ENCODE peak calls at places on chromosomes 12 and 14, in seven cellular contexts. X is astrocyte of the spinal cord; F is AG04450; Y is HEK293T; W is suprapubic skin; N is epithelial cell of esophagus; S is activated effector memory CD4-positive, alpha-beta T cell treated with anti-CD3 and anti-CD28 coated beads, Interleukin-2, amount 50 U/mL, for 16 hours. Z is an unnamed sample.

GRCh38 chr12:106581543-106582263 is 1.1 kb upstream of the RFX4 start:
- DNase-seq in N (no peak), W (no peak), F (no peak), Y (no peak), S (no peak), X (no peak), Z (no peak)

GRCh38 chr12:121423682-121424631 is 24.0 kb downstream of the RNF34 start:
- DNase-seq in N (no peak), F (no peak), W (no peak), S (no peak), Y (no peak), X (no peak), Z (no peak)

GRCh38 chr12:85260904-85261303 is 19.1 kb upstream of the ALX1 start:
- DNase-seq in S (no peak), X (no peak), N (peak; percentile 20), Y (no peak), F (no peak), W (no peak), Z (no peak)

GRCh38 chr12:122322501-122322900 is 56.2 kb upstream of the VPS33A start:
- DNase-seq in W (no peak), X (peak; percentile 19), Y (no peak), S (no peak), N (peak; percentile 46), F (no peak), Z (no peak)

GRCh38 chr12:176321-177181 is 37.4 kb downstream of the SLC6A12 start:
- DNase-seq in Y (no peak), N (no peak), S (no peak), F (peak; percentile 16), W (no peak), X (no peak), Z (no peak)

GRCh38 chr14:105577339-105577861 is 51.0 kb downstream of the TMEM121 start:
- DNase-seq in W (no peak), N (no peak), F (no peak), S (peak; percentile 34), Y (no peak), X (no peak), Z (no peak)

GRCh38 chr12:113852695-113853490 is 113.2 kb downstream of the RBM19 start:
- DNase-seq in X (no peak), W (no peak), F (no peak), S (no peak), Y (no peak), N (no peak), Z (no peak)

GRCh38 chr12:67326637-67327036 is 57.5 kb downstream of the CAND1 start:
- DNase-seq in F (no peak), N (no peak), W (no peak), X (no peak), S (no peak), Y (no peak), Z (no peak)

GRCh38 chr14:100246136-100246535 is 7.2 kb downstream of the YY1 start:
- DNase-seq in X (no peak), Y (no peak), F (no peak), S (no peak), W (no peak), N (no peak), Z (no peak)

GRCh38 chr12:101050631-101051030 is 159.4 kb downstream of the SLC5A8 start:
- DNase-seq in N (no peak), W (no peak), S (no peak), Y (no peak), F (no peak), X (peak; percentile 24), Z (no peak)

GRCh38 chr14:67228325-67228984 is 12.8 kb upstream of the PALS1 start:
- DNase-seq in X (peak; percentile 26), Y (no peak), W (no peak), F (no peak), N (peak; percentile 37), S (no peak), Z (no peak)

GRCh38 chr12:132641811-132642650 is 23.5 kb downstream of the P2RX2 start:
- DNase-seq in X (no peak), N (no peak), S (no peak), W (no peak), Y (no peak), F (no peak), Z (no peak)

GRCh38 chr14:41498959-41499358 is 107.7 kb upstream of the LRFN5 start:
- DNase-seq in N (peak; percentile 81), X (no peak), F (no peak), W (no peak), S (no peak), Y (no peak), Z (no peak)

GRCh38 chr14:99821519-99822165 is 28.4 kb downstream of the EML1 start:
- DNase-seq in Y (peak; percentile 39), F (peak; percentile 55), X (peak; percentile 84), N (no peak), S (no peak), W (no peak), Z (no peak)

GRCh38 chr14:81826080-81826479 is 292.4 kb upstream of the SEL1L start:
- DNase-seq in N (no peak), W (no peak), F (no peak), S (no peak), X (no peak), Y (no peak), Z (no peak)

GRCh38 chr14:21041676-21042433 is at the start of gene RNASE7:
- DNase-seq in W (no peak), F (no peak), Y (no peak), X (no peak), S (no peak), N (peak; percentile 98), Z (no peak)

GRCh38 chr12:38934696-38935095 is 29.3 kb upstream of the CPNE8 start:
- DNase-seq in Y (no peak), X (peak; percentile 6), F (no peak), N (peak; percentile 19), S (no peak), W (no peak), Z (no peak)

GRCh38 chr12:119721306-119721705 is 53.4 kb downstream of the PRKAB1 start:
- DNase-seq in S (no peak), X (no peak), Y (no peak), N (no peak), W (no peak), F (no peak), Z (no peak)

GRCh38 chr14:67762051-67762450 is 54.3 kb downstream of the ZFYVE26 start:
- DNase-seq in Y (no peak), S (no peak), X (no peak), F (no peak), N (no peak), W (no peak), Z (no peak)

GRCh38 chr12:20601668-20602280 is 93.4 kb upstream of the SLCO1C1 start:
- DNase-seq in S (no peak), X (peak; percentile 76), N (peak; percentile 32), Y (peak; percentile 10), W (no peak), F (no peak), Z (peak; percentile 40)

GRCh38 chr14:103522028-103522581 is 525 bp downstream of the CKB start:
- DNase-seq in F (no peak), N (no peak), S (no peak), Y (no peak), X (no peak), W (peak; percentile 76), Z (no peak)

GRCh38 chr14:99183311-99183710 is 88.7 kb downstream of the BCL11B start:
- DNase-seq in F (no peak), X (no peak), N (no peak), Y (no peak), S (peak; percentile 58), W (no peak), Z (no peak)

GRCh38 chr14:92726135-92726932 is 22.1 kb downstream of the LGMN start:
- DNase-seq in X (peak; percentile 81), W (peak; percentile 87), F (peak; percentile 51), S (peak; percentile 75), Y (no peak), N (peak; percentile 95), Z (peak; percentile 88)

GRCh38 chr14:74380845-74381244 is 32.6 kb downstream of the VRTN start:
- DNase-seq in F (no peak), W (no peak), N (no peak), Y (no peak), S (no peak), X (no peak), Z (no peak)

GRCh38 chr12:1234073-1234472 is 243.1 kb downstream of the ERC1 start:
- DNase-seq in N (no peak), X (peak; percentile 48), W (no peak), S (no peak), F (no peak), Y (no peak), Z (no peak)

GRCh38 chr12:58920102-58920955 is at the start of gene LRIG3:
- DNase-seq in S (no peak), F (peak; percentile 76), N (peak; percentile 89), Y (peak; percentile 83), W (peak; percentile 93), X (peak; percentile 96), Z (peak; percentile 90)

GRCh38 chr14:104784218-104784568 is 11.4 kb downstream of the AKT1 start:
- DNase-seq in N (no peak), X (no peak), F (no peak), S (no peak), W (no peak), Y (no peak), Z (no peak)

GRCh38 chr14:100042328-100042727 is 22.9 kb upstream of the EVL start:
- DNase-seq in S (no peak), W (no peak), F (no peak), X (no peak), N (no peak), Y (no peak), Z (no peak)

GRCh38 chr14:48586099-48586498 is 910.7 kb upstream of the MDGA2 start:
- DNase-seq in X (no peak), F (no peak), Y (no peak), W (no peak), S (no peak), N (no peak), Z (no peak)

GRCh38 chr12:90234455-90234854 is 525.8 kb upstream of the ATP2B1 start:
- DNase-seq in F (no peak), S (no peak), X (no peak), N (peak; percentile 94), Y (no peak), W (no peak), Z (no peak)

GRCh38 chr12:40697566-40698257 is 5.5 kb downstream of the CNTN1 start:
- DNase-seq in Y (no peak), F (no peak), W (no peak), S (no peak), X (no peak), N (peak; percentile 93), Z (no peak)

GRCh38 chr14:69675246-69675583 is 63.8 kb downstream of the SUSD6 start:
- DNase-seq in Y (no peak), S (no peak), W (no peak), N (no peak), F (no peak), X (no peak), Z (no peak)

GRCh38 chr14:103401223-103402214 is 16.3 kb downstream of the MARK3 start:
- DNase-seq in F (peak; percentile 39), S (no peak), W (no peak), X (peak; percentile 77), Y (no peak), N (peak; percentile 79), Z (peak; percentile 51)

GRCh38 chr12:109744026-109744425 is 30.4 kb downstream of the FAM222A start:
- DNase-seq in Y (no peak), S (peak; percentile 59), W (peak; percentile 34), N (no peak), F (no peak), X (no peak), Z (no peak)

GRCh38 chr12:51077930-51078329 is 5.5 kb downstream of the CSRNP2 start:
- DNase-seq in F (no peak), Y (no peak), S (no peak), W (no peak), X (peak; percentile 15), N (no peak), Z (no peak)

GRCh38 chr12:25828188-25828587 is 130.3 kb upstream of the RASSF8 start:
- DNase-seq in X (no peak), S (no peak), Y (no peak), F (no peak), W (no peak), N (no peak), Z (no peak)

GRCh38 chr14:39739796-39740195 is 307.6 kb upstream of the FBXO33 start:
- DNase-seq in N (no peak), S (no peak), Y (no peak), X (no peak), F (no peak), W (no peak), Z (no peak)

Z was measured in pulmonary artery endothelial cell.